ENCODE peak calls at places on chromosomes 16 and 17, in four cellular contexts. N, O, K and E are unnamed samples.

GRCh38 chr16:60031751-60032150 is 1297.6 kb upstream of the GOT2 start:
- DNase-seq in K (no peak), N (no peak), O (no peak), E (no peak)

GRCh38 chr17:80890551-80890930 is 101.1 kb upstream of the CHMP6 start:
- DNase-seq in O (no peak), N (no peak), K (no peak), E (no peak)

GRCh38 chr16:17647879-17648649 is 177.3 kb upstream of the XYLT1 start:
- DNase-seq in K (no peak), O (no peak), N (no peak), E (no peak)

GRCh38 chr17:78795241-78795640 is 13.2 kb upstream of the CYTH1 start:
- DNase-seq in N (no peak), O (no peak), K (no peak), E (no peak)

GRCh38 chr16:8572919-8573724 is 17.2 kb downstream of the TMEM114 start:
- DNase-seq in N (peak; percentile 33), O (no peak), K (no peak), E (no peak)

GRCh38 chr16:59697746-59698145 is 963.6 kb upstream of the GOT2 start:
- DNase-seq in K (no peak), O (no peak), N (no peak), E (no peak)

GRCh38 chr16:22813946-22814325 is at the start of gene HS3ST2:
- DNase-seq in N (no peak), K (no peak), O (no peak), E (no peak)

GRCh38 chr16:20678242-20678641 is 19.2 kb downstream of the ACSM1 start:
- DNase-seq in K (no peak), O (no peak), N (no peak), E (no peak)

GRCh38 chr17:78014651-78015050 is 56.1 kb downstream of the TNRC6C start:
- DNase-seq in K (no peak), O (no peak), N (no peak), E (no peak)

GRCh38 chr16:84547539-84548058 is 43.1 kb upstream of the MEAK7 start:
- DNase-seq in N (no peak), K (no peak), O (no peak), E (no peak)

GRCh38 chr17:6669479-6670212 is 18.1 kb downstream of the C17orf100 start:
- DNase-seq in O (no peak), K (no peak), N (no peak), E (no peak)

GRCh38 chr17:67679721-67680120 is 38.0 kb upstream of the NOL11 start:
- DNase-seq in O (no peak), N (no peak), K (no peak), E (no peak)

GRCh38 chr17:76452102-76452645 is 778 bp downstream of the UBE2O start:
- DNase-seq in O (no peak), K (no peak), N (no peak), E (no peak)

GRCh38 chr16:55136356-55136755 is 187.6 kb upstream of the IRX6 start:
- DNase-seq in N (no peak), O (no peak), K (no peak), E (no peak)

GRCh38 chr16:86354641-86355040 is 155.7 kb upstream of the FOXF1 start:
- DNase-seq in O (no peak), K (no peak), N (no peak), E (no peak)

GRCh38 chr17:69916761-69917160 is 158.3 kb upstream of the KCNJ16 start:
- DNase-seq in N (no peak), K (no peak), O (no peak), E (no peak)

GRCh38 chr17:77882040-77882439 is 76.5 kb upstream of the TNRC6C start:
- DNase-seq in K (no peak), N (no peak), O (no peak), E (no peak)

GRCh38 chr17:63698381-63698885 is 1.5 kb downstream of the LIMD2 start:
- DNase-seq in K (no peak), O (no peak), N (no peak), E (no peak)

GRCh38 chr16:54780266-54780665 is 150.4 kb upstream of the IRX5 start:
- DNase-seq in N (no peak), O (no peak), K (no peak), E (no peak)

DNA sequence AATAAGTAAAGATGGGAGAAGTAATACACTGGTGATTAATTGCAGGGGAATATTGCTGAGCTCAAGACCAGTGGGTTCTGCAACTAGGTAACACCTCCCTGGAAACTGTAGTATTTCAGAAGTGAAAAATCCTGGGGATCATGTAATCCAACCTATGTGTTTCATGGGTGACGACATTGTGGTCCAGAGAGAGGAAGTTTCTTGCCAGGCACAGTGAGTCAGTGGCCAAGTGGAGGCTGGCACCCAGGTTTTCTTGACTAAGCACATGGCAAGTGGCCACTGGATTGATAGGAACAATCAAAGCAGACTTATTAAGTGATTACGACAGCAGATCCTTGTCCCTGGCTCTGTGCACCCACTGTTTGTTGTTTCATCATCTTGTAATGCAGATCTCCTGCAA is 14.6 kb upstream of the CIITA start:
- DNase-seq in N (no peak), K (no peak), O (no peak), E (peak; percentile 82)
- TF ChIP-seq SPI1 in N (no peak), K (no peak), O (no peak), E (peak; percentile 78)

DNA sequence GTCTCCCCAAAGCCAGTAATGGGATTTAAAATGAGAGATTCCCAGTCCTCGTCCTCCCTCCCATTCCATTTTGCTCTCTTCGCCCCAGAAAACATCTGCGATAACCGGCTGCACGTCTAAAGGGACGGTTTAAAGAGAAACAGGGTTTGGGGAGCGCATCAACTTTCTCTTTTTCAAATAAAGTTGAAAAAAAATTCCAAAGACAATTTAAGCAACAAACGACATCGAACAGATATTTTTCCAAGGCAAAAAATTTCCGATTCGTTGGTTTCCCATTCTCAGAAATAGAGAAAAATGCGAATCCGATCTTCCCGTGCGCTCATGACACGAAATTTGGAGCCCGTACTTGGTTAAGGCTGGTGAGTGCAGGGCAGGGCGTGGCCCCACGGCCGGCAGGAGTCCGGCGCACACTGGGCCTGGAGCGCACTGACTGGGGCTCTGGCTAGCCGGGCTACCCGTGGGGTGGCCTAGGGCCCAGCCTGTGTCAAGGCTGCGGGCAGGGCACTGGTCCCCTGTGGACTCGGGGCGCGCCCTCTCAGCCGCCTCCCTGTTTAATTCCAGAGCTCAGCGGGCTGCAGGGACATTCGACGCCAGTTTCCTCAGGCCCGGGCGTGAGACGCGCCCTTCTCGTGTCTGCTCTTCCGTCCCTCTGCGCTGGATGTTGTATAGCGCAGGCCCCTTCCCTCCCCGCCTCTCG is 17.8 kb upstream of the ZFHX3 start:
- DNase-seq in K (no peak), O (no peak), N (no peak), E (no peak)
- TF ChIP-seq SPI1 in K (no peak), O (no peak), N (no peak), E (no peak)

GRCh38 chr16:83100679-83101078 is 473.9 kb downstream of the CDH13 start:
- DNase-seq in O (no peak), K (no peak), N (no peak), E (no peak)
- TF ChIP-seq SPI1 in O (no peak), K (no peak), N (no peak), E (no peak)

DNA sequence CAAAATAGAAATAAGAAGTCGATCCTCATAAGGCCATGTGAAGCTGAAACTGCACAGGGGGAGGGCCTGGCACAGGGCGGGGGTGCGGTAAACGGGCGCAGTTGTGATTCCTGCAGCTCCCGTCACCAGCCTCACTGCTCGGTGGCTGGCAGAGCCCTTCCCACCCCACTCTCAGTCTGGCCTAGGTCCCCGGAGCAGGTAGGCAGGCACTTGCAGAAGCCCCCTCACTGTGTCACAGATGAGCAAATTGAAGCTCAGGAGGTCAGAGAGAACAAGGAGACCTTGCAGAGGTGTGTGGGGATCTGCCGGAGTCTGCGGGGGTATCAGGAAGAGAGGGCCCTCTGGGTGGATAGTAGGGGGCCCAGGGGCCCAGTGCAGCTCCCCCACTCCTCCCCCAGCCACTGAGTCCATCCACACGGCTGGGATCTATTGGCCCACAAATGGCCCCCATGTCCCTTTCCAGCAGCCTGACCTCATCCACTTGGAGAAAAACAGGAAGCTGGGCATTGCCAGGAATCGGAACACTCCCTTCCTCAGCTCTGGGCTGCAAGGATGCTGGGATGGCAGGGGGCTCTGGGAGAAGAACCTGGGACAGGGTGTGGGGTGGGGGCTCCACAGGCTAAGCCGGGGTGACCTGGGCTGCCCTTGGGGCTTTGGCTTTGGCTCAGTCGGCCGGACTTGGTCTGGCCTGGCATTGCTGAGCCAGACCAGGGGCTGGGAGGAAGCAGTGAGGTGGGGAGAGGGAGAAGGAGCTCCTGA is 21.4 kb upstream of the MAP3K14 start:
- DNase-seq in N (no peak), O (no peak), K (no peak), E (no peak)
- TF ChIP-seq SPI1 in N (no peak), O (no peak), K (no peak), E (no peak)

GRCh38 chr17:39209317-39210092 is 9.4 kb downstream of the RPL19 start:
- DNase-seq in N (peak; percentile 40), K (no peak), O (no peak), E (peak; percentile 37)
- TF ChIP-seq SPI1 in N (no peak), K (no peak), O (no peak), E (no peak)

GRCh38 chr16:4679854-4680636 is 13.3 kb upstream of the NUDT16L1 start:
- DNase-seq in O (no peak), N (no peak), K (no peak), E (peak; percentile 98)
- TF ChIP-seq SPI1 in O (no peak), N (no peak), K (no peak), E (peak; percentile 91)

DNA sequence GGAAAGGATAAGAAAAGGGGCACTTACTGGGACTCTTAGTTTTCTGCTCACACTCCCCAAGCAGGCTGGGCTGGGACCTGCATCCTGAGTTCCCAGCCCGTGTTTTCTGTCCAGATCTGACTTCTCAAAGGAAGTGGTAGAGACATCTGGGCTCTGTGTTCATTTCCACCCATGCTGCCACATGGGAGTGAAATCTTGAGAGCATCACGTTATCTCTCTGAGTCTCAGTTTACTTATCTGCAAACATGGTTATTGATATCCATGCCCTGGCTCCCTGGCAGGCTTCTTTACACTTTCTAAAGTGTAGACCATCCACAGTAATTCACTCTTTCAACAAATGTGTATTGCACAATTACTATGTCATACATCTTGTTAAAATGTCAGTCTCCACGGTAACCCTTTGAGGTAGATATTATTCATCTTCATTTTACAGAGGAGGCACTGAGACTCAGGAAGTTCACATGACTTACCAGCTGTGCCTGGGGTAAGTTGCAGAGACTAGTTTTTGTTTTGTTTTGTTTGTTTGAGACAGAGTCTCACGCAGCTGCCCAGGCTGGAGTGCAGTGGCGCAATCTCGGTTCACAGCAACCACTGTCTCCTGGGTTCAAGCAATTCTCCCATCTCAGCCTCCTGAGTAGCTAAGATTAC is 3.4 kb downstream of the ZNF688 start:
- DNase-seq in K (no peak), N (no peak), O (peak; percentile 66), E (peak; percentile 75)
- TF ChIP-seq SPI1 in K (no peak), N (no peak), O (no peak), E (no peak)

GRCh38 chr17:50081757-50082156 is 13.4 kb upstream of the PDK2 start:
- DNase-seq in N (no peak), O (no peak), K (no peak), E (no peak)

GRCh38 chr17:50080096-50080480 is 15.1 kb upstream of the PDK2 start:
- DNase-seq in N (no peak), K (no peak), O (no peak), E (no peak)

GRCh38 chr17:50078430-50078829 is 16.7 kb upstream of the PDK2 start:
- DNase-seq in K (no peak), O (no peak), N (no peak), E (no peak)

GRCh38 chr17:50079334-50080095 is 15.6 kb upstream of the PDK2 start:
- DNase-seq in K (no peak), N (peak; percentile 70), O (no peak), E (no peak)

GRCh38 chr17:50080827-50081226 is 14.3 kb upstream of the PDK2 start:
- DNase-seq in K (no peak), N (no peak), O (no peak), E (no peak)
- TF ChIP-seq SPI1 in K (no peak), N (no peak), O (no peak), E (no peak)

GRCh38 chr17:56478836-56479447 is 114.6 kb upstream of the NOG start:
- DNase-seq in N (peak; percentile 12), O (no peak), K (no peak), E (peak; percentile 35)
- TF ChIP-seq SPI1 in N (no peak), O (no peak), K (no peak), E (no peak)